ENCODE peak calls at places on chromosomes 4 and X, in seven cellular contexts. One of them, this sample, is unnamed.

GRCh38 chrX:47573334-47574095 is 8.7 kb upstream of the TIMP1 start:
- DNase-seq in kidney epithelial cell: no peak
- DNase-seq in AG10803: peak; percentile 70
- DNase-seq in cardiac fibroblast: peak; percentile 86
- DNase-seq in CD8-positive, alpha-beta T cell: no peak
- DNase-seq in fibroblast of pulmonary artery: peak; percentile 84
- DNase-seq in A673: no peak
- DNase-seq in this sample: no peak

GRCh38 chr4:66613591-66613990 is 931.7 kb downstream of the CENPC start:
- DNase-seq in A673: no peak
- DNase-seq in AG10803: no peak
- DNase-seq in CD8-positive, alpha-beta T cell: no peak
- DNase-seq in cardiac fibroblast: no peak
- DNase-seq in kidney epithelial cell: no peak
- DNase-seq in fibroblast of pulmonary artery: no peak
- DNase-seq in this sample: no peak

GRCh38 chr4:153344131-153345010 is at the start of gene MND1:
- DNase-seq in CD8-positive, alpha-beta T cell: peak; percentile 90
- DNase-seq in AG10803: peak; percentile 65
- DNase-seq in fibroblast of pulmonary artery: peak; percentile 73
- DNase-seq in cardiac fibroblast: peak; percentile 81
- DNase-seq in kidney epithelial cell: no peak
- DNase-seq in A673: peak; percentile 96
- DNase-seq in this sample: peak; percentile 92

GRCh38 chrX:18422325-18422724 is 3.1 kb upstream of the CDKL5 start:
- DNase-seq in CD8-positive, alpha-beta T cell: no peak
- DNase-seq in fibroblast of pulmonary artery: peak; percentile 74
- DNase-seq in kidney epithelial cell: peak; percentile 61
- DNase-seq in cardiac fibroblast: peak; percentile 60
- DNase-seq in AG10803: peak; percentile 83
- DNase-seq in A673: no peak
- DNase-seq in this sample: no peak

GRCh38 chr4:186204103-186204559 is 12.8 kb downstream of the CYP4V2 start:
- DNase-seq in cardiac fibroblast: peak; percentile 87
- DNase-seq in A673: peak; percentile 86
- DNase-seq in CD8-positive, alpha-beta T cell: no peak
- DNase-seq in AG10803: no peak
- DNase-seq in kidney epithelial cell: no peak
- DNase-seq in fibroblast of pulmonary artery: peak; percentile 85
- DNase-seq in this sample: peak; percentile 72

GRCh38 chrX:7198499-7198898 is 50.5 kb upstream of the PUDP start:
- DNase-seq in fibroblast of pulmonary artery: no peak
- DNase-seq in A673: no peak
- DNase-seq in kidney epithelial cell: no peak
- DNase-seq in CD8-positive, alpha-beta T cell: no peak
- DNase-seq in AG10803: no peak
- DNase-seq in cardiac fibroblast: no peak
- DNase-seq in this sample: no peak

GRCh38 chrX:118807151-118808017 is 16.2 kb upstream of the ZCCHC12 start:
- DNase-seq in A673: peak; percentile 65
- DNase-seq in AG10803: peak; percentile 55
- DNase-seq in CD8-positive, alpha-beta T cell: peak; percentile 20
- DNase-seq in cardiac fibroblast: peak; percentile 69
- DNase-seq in fibroblast of pulmonary artery: peak; percentile 70
- DNase-seq in kidney epithelial cell: no peak
- DNase-seq in this sample: peak; percentile 9

GRCh38 chr4:48241731-48242130 is 27.9 kb downstream of the TEC start:
- DNase-seq in fibroblast of pulmonary artery: no peak
- DNase-seq in kidney epithelial cell: no peak
- DNase-seq in CD8-positive, alpha-beta T cell: no peak
- DNase-seq in AG10803: no peak
- DNase-seq in cardiac fibroblast: no peak
- DNase-seq in A673: no peak
- DNase-seq in this sample: no peak

GRCh38 chr4:19241845-19242244 is 1009.9 kb upstream of the SLIT2 start:
- DNase-seq in CD8-positive, alpha-beta T cell: no peak
- DNase-seq in cardiac fibroblast: peak; percentile 5
- DNase-seq in fibroblast of pulmonary artery: no peak
- DNase-seq in AG10803: no peak
- DNase-seq in kidney epithelial cell: no peak
- DNase-seq in A673: no peak
- DNase-seq in this sample: no peak

GRCh38 chrX:22192419-22193086 is 80.2 kb upstream of the CBLL2 start:
- DNase-seq in CD8-positive, alpha-beta T cell: peak; percentile 46
- DNase-seq in kidney epithelial cell: peak; percentile 7
- DNase-seq in A673: peak; percentile 63
- DNase-seq in fibroblast of pulmonary artery: peak; percentile 65
- DNase-seq in AG10803: peak; percentile 51
- DNase-seq in cardiac fibroblast: peak; percentile 67
- DNase-seq in this sample: peak; percentile 17

GRCh38 chr4:83731609-83732008 is 195.7 kb downstream of the GPAT3 start:
- DNase-seq in CD8-positive, alpha-beta T cell: no peak
- DNase-seq in A673: no peak
- DNase-seq in kidney epithelial cell: no peak
- DNase-seq in AG10803: no peak
- DNase-seq in cardiac fibroblast: no peak
- DNase-seq in fibroblast of pulmonary artery: no peak
- DNase-seq in this sample: no peak

GRCh38 chr4:128600410-128600809 is 209.1 kb upstream of the JADE1 start:
- DNase-seq in CD8-positive, alpha-beta T cell: no peak
- DNase-seq in cardiac fibroblast: peak; percentile 78
- DNase-seq in kidney epithelial cell: no peak
- DNase-seq in AG10803: peak; percentile 12
- DNase-seq in fibroblast of pulmonary artery: peak; percentile 73
- DNase-seq in A673: no peak
- DNase-seq in this sample: no peak

GRCh38 chrX:47814853-47815252 is 21.8 kb upstream of the ZNF81 start:
- DNase-seq in cardiac fibroblast: peak; percentile 7
- DNase-seq in AG10803: peak; percentile 5
- DNase-seq in fibroblast of pulmonary artery: no peak
- DNase-seq in CD8-positive, alpha-beta T cell: no peak
- DNase-seq in kidney epithelial cell: no peak
- DNase-seq in A673: no peak
- DNase-seq in this sample: no peak

GRCh38 chr4:186061919-186062318 is 7.0 kb upstream of the TLR3 start:
- DNase-seq in kidney epithelial cell: no peak
- DNase-seq in AG10803: no peak
- DNase-seq in fibroblast of pulmonary artery: no peak
- DNase-seq in cardiac fibroblast: no peak
- DNase-seq in CD8-positive, alpha-beta T cell: no peak
- DNase-seq in A673: no peak
- DNase-seq in this sample: no peak

GRCh38 chr4:86664959-86665358 is 70.8 kb downstream of the PTPN13 start:
- DNase-seq in CD8-positive, alpha-beta T cell: no peak
- DNase-seq in fibroblast of pulmonary artery: peak; percentile 71
- DNase-seq in A673: no peak
- DNase-seq in AG10803: peak; percentile 95
- DNase-seq in cardiac fibroblast: peak; percentile 75
- DNase-seq in kidney epithelial cell: peak; percentile 62
- DNase-seq in this sample: no peak

GRCh38 chr4:7638463-7638862 is 203.7 kb upstream of the PSAPL1 start:
- DNase-seq in kidney epithelial cell: no peak
- DNase-seq in cardiac fibroblast: no peak
- DNase-seq in AG10803: no peak
- DNase-seq in CD8-positive, alpha-beta T cell: no peak
- DNase-seq in A673: no peak
- DNase-seq in fibroblast of pulmonary artery: no peak
- DNase-seq in this sample: no peak

GRCh38 chrX:70129811-70130210 is 3.4 kb upstream of the IGBP1 start:
- DNase-seq in fibroblast of pulmonary artery: peak; percentile 31
- DNase-seq in AG10803: peak; percentile 1
- DNase-seq in CD8-positive, alpha-beta T cell: no peak
- DNase-seq in kidney epithelial cell: no peak
- DNase-seq in cardiac fibroblast: peak; percentile 4
- DNase-seq in A673: no peak
- DNase-seq in this sample: no peak

GRCh38 chr4:103996637-103997036 is 276.9 kb upstream of the TACR3 start:
- DNase-seq in cardiac fibroblast: peak; percentile 54
- DNase-seq in CD8-positive, alpha-beta T cell: no peak
- DNase-seq in fibroblast of pulmonary artery: peak; percentile 72
- DNase-seq in A673: peak; percentile 88
- DNase-seq in kidney epithelial cell: peak; percentile 92
- DNase-seq in AG10803: peak; percentile 30
- DNase-seq in this sample: no peak

GRCh38 chr4:158322119-158322518 is 111.8 kb downstream of the TMEM144 start:
- DNase-seq in AG10803: peak; percentile 70
- DNase-seq in kidney epithelial cell: no peak
- DNase-seq in CD8-positive, alpha-beta T cell: no peak
- DNase-seq in A673: no peak
- DNase-seq in fibroblast of pulmonary artery: no peak
- DNase-seq in cardiac fibroblast: no peak
- DNase-seq in this sample: no peak

GRCh38 chrX:139077303-139078131 is 366.0 kb upstream of the FGF13 start:
- DNase-seq in CD8-positive, alpha-beta T cell: no peak
- DNase-seq in cardiac fibroblast: peak; percentile 2
- DNase-seq in A673: peak; percentile 74
- DNase-seq in AG10803: peak; percentile 79
- DNase-seq in fibroblast of pulmonary artery: no peak
- DNase-seq in kidney epithelial cell: peak; percentile 12
- DNase-seq in this sample: no peak

GRCh38 chr4:31094474-31094873 is 374.3 kb downstream of the PCDH7 start:
- DNase-seq in A673: no peak
- DNase-seq in AG10803: no peak
- DNase-seq in kidney epithelial cell: no peak
- DNase-seq in fibroblast of pulmonary artery: no peak
- DNase-seq in cardiac fibroblast: no peak
- DNase-seq in CD8-positive, alpha-beta T cell: no peak
- DNase-seq in this sample: no peak

GRCh38 chr4:40437741-40438383 is 102.7 kb downstream of the CHRNA9 start:
- DNase-seq in A673: no peak
- DNase-seq in CD8-positive, alpha-beta T cell: no peak
- DNase-seq in cardiac fibroblast: no peak
- DNase-seq in AG10803: no peak
- DNase-seq in kidney epithelial cell: no peak
- DNase-seq in fibroblast of pulmonary artery: no peak
- DNase-seq in this sample: no peak

GRCh38 chr4:152590179-152591031 is 54.5 kb upstream of the FBXW7 start:
- DNase-seq in CD8-positive, alpha-beta T cell: no peak
- DNase-seq in A673: peak; percentile 92
- DNase-seq in AG10803: peak; percentile 96
- DNase-seq in kidney epithelial cell: peak; percentile 80
- DNase-seq in fibroblast of pulmonary artery: peak; percentile 97
- DNase-seq in cardiac fibroblast: peak; percentile 97
- DNase-seq in this sample: no peak

GRCh38 chr4:186651181-186651603 is 72.5 kb downstream of the FAT1 start:
- DNase-seq in kidney epithelial cell: no peak
- DNase-seq in fibroblast of pulmonary artery: no peak
- DNase-seq in AG10803: no peak
- DNase-seq in CD8-positive, alpha-beta T cell: no peak
- DNase-seq in A673: peak; percentile 46
- DNase-seq in cardiac fibroblast: no peak
- DNase-seq in this sample: no peak

GRCh38 chr4:76308548-76308947 is 2.0 kb downstream of the STBD1 start:
- DNase-seq in kidney epithelial cell: no peak
- DNase-seq in A673: no peak
- DNase-seq in fibroblast of pulmonary artery: no peak
- DNase-seq in cardiac fibroblast: peak; percentile 33
- DNase-seq in CD8-positive, alpha-beta T cell: no peak
- DNase-seq in AG10803: no peak
- DNase-seq in this sample: no peak

GRCh38 chr4:76305033-76305687 is 1.4 kb upstream of the STBD1 start:
- DNase-seq in CD8-positive, alpha-beta T cell: no peak
- DNase-seq in AG10803: no peak
- DNase-seq in A673: no peak
- DNase-seq in fibroblast of pulmonary artery: no peak
- DNase-seq in cardiac fibroblast: no peak
- DNase-seq in kidney epithelial cell: no peak
- DNase-seq in this sample: no peak

GRCh38 chr4:76306882-76307669 is 543 bp downstream of the STBD1 start:
- DNase-seq in cardiac fibroblast: peak; percentile 55
- DNase-seq in AG10803: peak; percentile 57
- DNase-seq in A673: peak; percentile 1
- DNase-seq in fibroblast of pulmonary artery: peak; percentile 50
- DNase-seq in kidney epithelial cell: no peak
- DNase-seq in CD8-positive, alpha-beta T cell: no peak
- DNase-seq in this sample: no peak

GRCh38 chr4:76307670-76308014 is 1.1 kb downstream of the STBD1 start:
- DNase-seq in CD8-positive, alpha-beta T cell: no peak
- DNase-seq in kidney epithelial cell: no peak
- DNase-seq in A673: no peak
- DNase-seq in cardiac fibroblast: peak; percentile 8
- DNase-seq in AG10803: no peak
- DNase-seq in fibroblast of pulmonary artery: no peak
- DNase-seq in this sample: no peak

GRCh38 chr4:76305971-76306881 is at the start of gene STBD1:
- DNase-seq in AG10803: peak; percentile 60
- DNase-seq in fibroblast of pulmonary artery: peak; percentile 57
- DNase-seq in CD8-positive, alpha-beta T cell: peak; percentile 24
- DNase-seq in cardiac fibroblast: peak; percentile 71
- DNase-seq in A673: peak; percentile 20
- DNase-seq in kidney epithelial cell: no peak
- DNase-seq in this sample: no peak
- H3K4me3 ChIP-seq in AG10803: peak within 1 kb of the TSS; percentile 88
- H3K4me3 ChIP-seq in fibroblast of pulmonary artery: peak within 1 kb of the TSS; percentile 81
- H3K4me3 ChIP-seq in CD8-positive, alpha-beta T cell: peak within 1 kb of the TSS; percentile 61
- H3K4me3 ChIP-seq in cardiac fibroblast: peak within 1 kb of the TSS; percentile 68
- H3K4me3 ChIP-seq in A673: peak within 1 kb of the TSS; percentile 50
- H3K4me3 ChIP-seq in kidney epithelial cell: peak within 1 kb of the TSS; percentile 68
- H3K4me3 ChIP-seq in this sample: peak within 1 kb of the TSS; percentile 56

GRCh38 chrX:64097891-64098290 is 107.6 kb downstream of the AMER1 start:
- DNase-seq in cardiac fibroblast: no peak
- DNase-seq in A673: no peak
- DNase-seq in fibroblast of pulmonary artery: no peak
- DNase-seq in AG10803: no peak
- DNase-seq in CD8-positive, alpha-beta T cell: no peak
- DNase-seq in kidney epithelial cell: no peak
- DNase-seq in this sample: no peak

GRCh38 chrX:64093761-64094160 is 111.7 kb downstream of the AMER1 start:
- DNase-seq in AG10803: peak; percentile 11
- DNase-seq in CD8-positive, alpha-beta T cell: no peak
- DNase-seq in A673: peak; percentile 2
- DNase-seq in fibroblast of pulmonary artery: peak; percentile 7
- DNase-seq in kidney epithelial cell: no peak
- DNase-seq in cardiac fibroblast: peak; percentile 7
- DNase-seq in this sample: no peak
- TF ChIP-seq CTCF in AG10803: peak; percentile 50
- TF ChIP-seq CTCF in CD8-positive, alpha-beta T cell: no peak
- TF ChIP-seq CTCF in A673: peak; percentile 35
- TF ChIP-seq CTCF in fibroblast of pulmonary artery: peak; percentile 24
- TF ChIP-seq CTCF in kidney epithelial cell: no peak
- TF ChIP-seq CTCF in cardiac fibroblast: no peak
- TF ChIP-seq CTCF in this sample: no peak

GRCh38 chr4:15100380-15100779 is 98.1 kb downstream of the CPEB2 start:
- DNase-seq in A673: no peak
- DNase-seq in fibroblast of pulmonary artery: no peak
- DNase-seq in cardiac fibroblast: no peak
- DNase-seq in CD8-positive, alpha-beta T cell: no peak
- DNase-seq in AG10803: no peak
- DNase-seq in kidney epithelial cell: no peak
- DNase-seq in this sample: no peak
- H3K4me3 ChIP-seq in A673: no peak overlapping the region
- H3K4me3 ChIP-seq in fibroblast of pulmonary artery: no peak overlapping the region
- H3K4me3 ChIP-seq in cardiac fibroblast: no peak overlapping the region
- H3K4me3 ChIP-seq in CD8-positive, alpha-beta T cell: no peak overlapping the region
- H3K4me3 ChIP-seq in AG10803: no peak overlapping the region
- H3K4me3 ChIP-seq in kidney epithelial cell: no peak overlapping the region
- H3K4me3 ChIP-seq in this sample: no peak overlapping the region

DNA sequence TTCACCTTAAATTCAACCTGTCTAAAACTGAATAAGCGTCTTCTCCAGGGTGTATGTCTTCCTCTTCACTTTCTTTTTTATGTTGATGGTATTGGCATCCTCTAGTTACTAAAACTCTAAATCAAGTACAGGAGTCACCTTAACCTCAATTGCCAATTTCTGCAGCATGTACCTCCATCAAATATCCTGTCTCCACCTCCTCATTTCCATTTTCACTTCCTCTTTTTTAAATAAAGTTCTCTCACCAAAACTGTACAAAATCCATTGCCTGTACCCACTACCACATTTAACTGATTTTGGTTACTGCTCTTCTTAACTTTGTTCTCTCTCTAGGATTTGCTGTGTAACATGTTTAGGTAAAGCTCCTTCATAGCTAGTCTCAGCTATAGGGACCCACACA is 9.2 kb upstream of the NPFFR2 start:
- DNase-seq in kidney epithelial cell: no peak
- DNase-seq in fibroblast of pulmonary artery: no peak
- DNase-seq in cardiac fibroblast: no peak
- DNase-seq in AG10803: no peak
- DNase-seq in CD8-positive, alpha-beta T cell: no peak
- DNase-seq in A673: no peak
- DNase-seq in this sample: no peak
- TF ChIP-seq CTCF in kidney epithelial cell: no peak
- TF ChIP-seq CTCF in fibroblast of pulmonary artery: no peak
- TF ChIP-seq CTCF in cardiac fibroblast: no peak
- TF ChIP-seq CTCF in AG10803: no peak
- TF ChIP-seq CTCF in CD8-positive, alpha-beta T cell: no peak
- TF ChIP-seq CTCF in A673: no peak
- TF ChIP-seq CTCF in this sample: no peak